ENCODE peak calls at places on chromosomes 13 and 19, in four cellular contexts. One of them, this sample, is unnamed.
A peak's percentile ranks its signal among the peaks of the same experiment; 100 is the strongest.

GRCh38 chr13:83065136-83065535 is 817.1 kb downstream of the SLITRK1 start:
- DNase-seq in endothelial cell: no peak
- DNase-seq in B cell: no peak
- DNase-seq in activated T-cell treated with anti-CD3 and anti-CD28 coated beads, Interleukin-2, amount 50 U/mL, for 72 hours: no peak
- DNase-seq in this sample: no peak

GRCh38 chr13:34391071-34391470 is 551.0 kb upstream of the NBEA start:
- DNase-seq in endothelial cell: no peak
- DNase-seq in B cell: no peak
- DNase-seq in activated T-cell treated with anti-CD3 and anti-CD28 coated beads, Interleukin-2, amount 50 U/mL, for 72 hours: no peak
- DNase-seq in this sample: no peak

GRCh38 chr13:50156140-50156539 is 140.9 kb downstream of the KCNRG start:
- DNase-seq in activated T-cell treated with anti-CD3 and anti-CD28 coated beads, Interleukin-2, amount 50 U/mL, for 72 hours: no peak
- DNase-seq in endothelial cell: no peak
- DNase-seq in B cell: no peak
- DNase-seq in this sample: no peak

GRCh38 chr13:77001540-77001939 is 9.7 kb downstream of the CLN5 start:
- DNase-seq in endothelial cell: no peak
- DNase-seq in activated T-cell treated with anti-CD3 and anti-CD28 coated beads, Interleukin-2, amount 50 U/mL, for 72 hours: no peak
- DNase-seq in B cell: no peak
- DNase-seq in this sample: no peak

GRCh38 chr13:66077286-66077685 is 1152.8 kb downstream of the PCDH9 start:
- DNase-seq in activated T-cell treated with anti-CD3 and anti-CD28 coated beads, Interleukin-2, amount 50 U/mL, for 72 hours: no peak
- DNase-seq in endothelial cell: no peak
- DNase-seq in B cell: no peak
- DNase-seq in this sample: no peak

GRCh38 chr13:29887651-29888050 is 37.2 kb upstream of the UBL3 start:
- DNase-seq in activated T-cell treated with anti-CD3 and anti-CD28 coated beads, Interleukin-2, amount 50 U/mL, for 72 hours: no peak
- DNase-seq in endothelial cell: no peak
- DNase-seq in B cell: no peak
- DNase-seq in this sample: no peak

GRCh38 chr19:10724573-10725071 is 6.7 kb downstream of the DNM2 start:
- DNase-seq in endothelial cell: no peak
- DNase-seq in B cell: no peak
- DNase-seq in activated T-cell treated with anti-CD3 and anti-CD28 coated beads, Interleukin-2, amount 50 U/mL, for 72 hours: no peak
- DNase-seq in this sample: no peak

GRCh38 chr13:94128430-94128829 is 351.1 kb downstream of the DCT start:
- DNase-seq in activated T-cell treated with anti-CD3 and anti-CD28 coated beads, Interleukin-2, amount 50 U/mL, for 72 hours: no peak
- DNase-seq in B cell: no peak
- DNase-seq in endothelial cell: no peak
- DNase-seq in this sample: no peak

GRCh38 chr13:25575562-25575961 is 203.8 kb downstream of the ATP8A2 start:
- DNase-seq in activated T-cell treated with anti-CD3 and anti-CD28 coated beads, Interleukin-2, amount 50 U/mL, for 72 hours: no peak
- DNase-seq in endothelial cell: no peak
- DNase-seq in B cell: no peak
- DNase-seq in this sample: no peak

GRCh38 chr19:5057860-5058259 is 88.9 kb downstream of the KDM4B start:
- DNase-seq in endothelial cell: no peak
- DNase-seq in activated T-cell treated with anti-CD3 and anti-CD28 coated beads, Interleukin-2, amount 50 U/mL, for 72 hours: no peak
- DNase-seq in B cell: no peak
- DNase-seq in this sample: no peak

GRCh38 chr13:20053016-20053415 is 94.5 kb downstream of the ZMYM2 start:
- DNase-seq in B cell: no peak
- DNase-seq in endothelial cell: no peak
- DNase-seq in activated T-cell treated with anti-CD3 and anti-CD28 coated beads, Interleukin-2, amount 50 U/mL, for 72 hours: no peak
- DNase-seq in this sample: no peak

GRCh38 chr19:53867225-53868090 is at the start of gene MYADM:
- DNase-seq in endothelial cell: peak; percentile 100
- DNase-seq in activated T-cell treated with anti-CD3 and anti-CD28 coated beads, Interleukin-2, amount 50 U/mL, for 72 hours: peak; percentile 100
- DNase-seq in B cell: peak; percentile 99
- DNase-seq in this sample: peak; percentile 100

GRCh38 chr19:10655457-10656312 is 1.5 kb downstream of the ILF3 start:
- DNase-seq in activated T-cell treated with anti-CD3 and anti-CD28 coated beads, Interleukin-2, amount 50 U/mL, for 72 hours: no peak
- DNase-seq in endothelial cell: peak; percentile 22
- DNase-seq in B cell: no peak
- DNase-seq in this sample: peak; percentile 27

GRCh38 chr13:99886706-99887105 is 84.9 kb downstream of the ZIC5 start:
- DNase-seq in endothelial cell: no peak
- DNase-seq in B cell: no peak
- DNase-seq in activated T-cell treated with anti-CD3 and anti-CD28 coated beads, Interleukin-2, amount 50 U/mL, for 72 hours: no peak
- DNase-seq in this sample: no peak

GRCh38 chr13:113562866-113563265 is 21.7 kb upstream of the TFDP1 start:
- DNase-seq in activated T-cell treated with anti-CD3 and anti-CD28 coated beads, Interleukin-2, amount 50 U/mL, for 72 hours: no peak
- DNase-seq in endothelial cell: no peak
- DNase-seq in B cell: no peak
- DNase-seq in this sample: no peak

GRCh38 chr13:95185851-95186250 is 115.4 kb downstream of the ABCC4 start:
- DNase-seq in endothelial cell: no peak
- DNase-seq in activated T-cell treated with anti-CD3 and anti-CD28 coated beads, Interleukin-2, amount 50 U/mL, for 72 hours: peak; percentile 47
- DNase-seq in B cell: no peak
- DNase-seq in this sample: peak; percentile 71

GRCh38 chr19:6706633-6706958 is 13.9 kb downstream of the C3 start:
- DNase-seq in B cell: no peak
- DNase-seq in activated T-cell treated with anti-CD3 and anti-CD28 coated beads, Interleukin-2, amount 50 U/mL, for 72 hours: no peak
- DNase-seq in endothelial cell: no peak
- DNase-seq in this sample: no peak

GRCh38 chr19:48518207-48518606 is 6.6 kb upstream of the LMTK3 start:
- DNase-seq in B cell: no peak
- DNase-seq in activated T-cell treated with anti-CD3 and anti-CD28 coated beads, Interleukin-2, amount 50 U/mL, for 72 hours: no peak
- DNase-seq in endothelial cell: no peak
- DNase-seq in this sample: no peak

GRCh38 chr19:45423589-45424190 is at the start of gene ERCC1:
- DNase-seq in B cell: peak; percentile 88
- DNase-seq in endothelial cell: peak; percentile 90
- DNase-seq in activated T-cell treated with anti-CD3 and anti-CD28 coated beads, Interleukin-2, amount 50 U/mL, for 72 hours: peak; percentile 91
- DNase-seq in this sample: peak; percentile 95

GRCh38 chr13:95643471-95643813 is 1.1 kb downstream of the DZIP1 start:
- DNase-seq in activated T-cell treated with anti-CD3 and anti-CD28 coated beads, Interleukin-2, amount 50 U/mL, for 72 hours: no peak
- DNase-seq in endothelial cell: no peak
- DNase-seq in B cell: no peak
- DNase-seq in this sample: no peak

GRCh38 chr13:90154311-90154960 is 1193.1 kb upstream of the MIR17HG start:
- DNase-seq in activated T-cell treated with anti-CD3 and anti-CD28 coated beads, Interleukin-2, amount 50 U/mL, for 72 hours: no peak
- DNase-seq in endothelial cell: no peak
- DNase-seq in B cell: no peak
- DNase-seq in this sample: no peak

GRCh38 chr19:2663920-2664571 is 38.4 kb downstream of the GNG7 start:
- DNase-seq in B cell: peak; percentile 93
- DNase-seq in activated T-cell treated with anti-CD3 and anti-CD28 coated beads, Interleukin-2, amount 50 U/mL, for 72 hours: peak; percentile 10
- DNase-seq in endothelial cell: no peak
- DNase-seq in this sample: no peak

GRCh38 chr13:52162279-52163101 is 3.1 kb upstream of the NEK3 start:
- DNase-seq in endothelial cell: no peak
- DNase-seq in B cell: no peak
- DNase-seq in activated T-cell treated with anti-CD3 and anti-CD28 coated beads, Interleukin-2, amount 50 U/mL, for 72 hours: no peak
- DNase-seq in this sample: no peak